ENCODE peak calls at places on chromosomes 11 and 22, in five cellular contexts. One of them, this sample, is unnamed.

GRCh38 chr11:84648413-84648812 is 978.7 kb downstream of the DLG2 start:
- DNase-seq in HCT116: no peak
- DNase-seq in GM23248: no peak
- DNase-seq in astrocyte: no peak
- DNase-seq in MM.1S: no peak
- DNase-seq in this sample: no peak

GRCh38 chr22:40766956-40767355 is 52.2 kb downstream of the SLC25A17 start:
- DNase-seq in HCT116: no peak
- DNase-seq in GM23248: no peak
- DNase-seq in astrocyte: no peak
- DNase-seq in MM.1S: no peak
- DNase-seq in this sample: no peak

GRCh38 chr22:22955866-22956535 is 68.4 kb downstream of the IGLL5 start:
- DNase-seq in HCT116: peak; percentile 52
- DNase-seq in GM23248: peak; percentile 82
- DNase-seq in astrocyte: peak; percentile 35
- DNase-seq in MM.1S: peak; percentile 83
- DNase-seq in this sample: peak; percentile 87

GRCh38 chr22:35113341-35113740 is 47.4 kb downstream of the ISX start:
- DNase-seq in HCT116: no peak
- DNase-seq in GM23248: no peak
- DNase-seq in astrocyte: no peak
- DNase-seq in MM.1S: no peak
- DNase-seq in this sample: no peak

GRCh38 chr22:23315341-23315917 is 135.1 kb downstream of the BCR start:
- DNase-seq in HCT116: peak; percentile 23
- DNase-seq in GM23248: peak; percentile 64
- DNase-seq in astrocyte: peak; percentile 62
- DNase-seq in MM.1S: peak; percentile 27
- DNase-seq in this sample: peak; percentile 86

GRCh38 chr11:34652191-34652958 is 31.5 kb downstream of the EHF start:
- DNase-seq in HCT116: no peak
- DNase-seq in GM23248: no peak
- DNase-seq in astrocyte: peak; percentile 36
- DNase-seq in MM.1S: no peak
- DNase-seq in this sample: no peak

GRCh38 chr22:21928048-21928447 is 24.6 kb downstream of the PPM1F start:
- DNase-seq in HCT116: no peak
- DNase-seq in GM23248: no peak
- DNase-seq in astrocyte: no peak
- DNase-seq in MM.1S: no peak
- DNase-seq in this sample: no peak

GRCh38 chr11:19458231-19458630 is 217.5 kb upstream of the E2F8 start:
- DNase-seq in HCT116: no peak
- DNase-seq in GM23248: peak; percentile 28
- DNase-seq in astrocyte: no peak
- DNase-seq in MM.1S: no peak
- DNase-seq in this sample: no peak

GRCh38 chr11:100942016-100942415 is 187.6 kb downstream of the PGR start:
- DNase-seq in HCT116: no peak
- DNase-seq in GM23248: peak; percentile 10
- DNase-seq in astrocyte: no peak
- DNase-seq in MM.1S: no peak
- DNase-seq in this sample: no peak

GRCh38 chr11:205221-206001 is 1.8 kb downstream of the BET1L start:
- DNase-seq in HCT116: no peak
- DNase-seq in GM23248: no peak
- DNase-seq in astrocyte: no peak
- DNase-seq in MM.1S: no peak
- DNase-seq in this sample: no peak

GRCh38 chr11:45152740-45153595 is 6.5 kb downstream of the PRDM11 start:
- DNase-seq in HCT116: no peak
- DNase-seq in GM23248: no peak
- DNase-seq in astrocyte: no peak
- DNase-seq in MM.1S: no peak
- DNase-seq in this sample: no peak

GRCh38 chr11:112270551-112271180 is 10.0 kb upstream of the PLET1 start:
- DNase-seq in HCT116: no peak
- DNase-seq in GM23248: no peak
- DNase-seq in astrocyte: no peak
- DNase-seq in MM.1S: no peak
- DNase-seq in this sample: peak; percentile 21

GRCh38 chr22:24186892-24187670 is 5.8 kb downstream of the SUSD2 start:
- DNase-seq in HCT116: no peak
- DNase-seq in GM23248: no peak
- DNase-seq in astrocyte: no peak
- DNase-seq in MM.1S: no peak
- DNase-seq in this sample: no peak

GRCh38 chr22:44363980-44364749 is 51.4 kb upstream of the SHISAL1 start:
- DNase-seq in HCT116: no peak
- DNase-seq in GM23248: peak; percentile 32
- DNase-seq in astrocyte: no peak
- DNase-seq in MM.1S: no peak
- DNase-seq in this sample: no peak

GRCh38 chr11:15867886-15868285 is 488.5 kb downstream of the SOX6 start:
- DNase-seq in HCT116: no peak
- DNase-seq in GM23248: no peak
- DNase-seq in astrocyte: peak; percentile 52
- DNase-seq in MM.1S: no peak
- DNase-seq in this sample: no peak

GRCh38 chr22:38122616-38123015 is 12.1 kb upstream of the BAIAP2L2 start:
- DNase-seq in HCT116: no peak
- DNase-seq in GM23248: no peak
- DNase-seq in astrocyte: no peak
- DNase-seq in MM.1S: no peak
- DNase-seq in this sample: no peak

GRCh38 chr11:9405721-9406120 is 21.3 kb downstream of the IPO7 start:
- DNase-seq in HCT116: no peak
- DNase-seq in GM23248: peak; percentile 50
- DNase-seq in astrocyte: no peak
- DNase-seq in MM.1S: no peak
- DNase-seq in this sample: no peak

GRCh38 chr22:45225732-45226560 is 14.7 kb downstream of the KIAA0930 start:
- DNase-seq in HCT116: no peak
- DNase-seq in GM23248: peak; percentile 72
- DNase-seq in astrocyte: no peak
- DNase-seq in MM.1S: no peak
- DNase-seq in this sample: peak; percentile 43

GRCh38 chr11:20021771-20022362 is 138.4 kb downstream of the DBX1 start:
- DNase-seq in HCT116: no peak
- DNase-seq in GM23248: no peak
- DNase-seq in astrocyte: no peak
- DNase-seq in MM.1S: no peak
- DNase-seq in this sample: no peak

GRCh38 chr11:93392862-93393261 is 62.3 kb downstream of the DEUP1 start:
- DNase-seq in HCT116: no peak
- DNase-seq in GM23248: peak; percentile 13
- DNase-seq in astrocyte: no peak
- DNase-seq in MM.1S: no peak
- DNase-seq in this sample: no peak

GRCh38 chr11:95884364-95884763 is 39.5 kb downstream of the MTMR2 start:
- DNase-seq in HCT116: no peak
- DNase-seq in GM23248: peak; percentile 67
- DNase-seq in astrocyte: peak; percentile 89
- DNase-seq in MM.1S: no peak
- DNase-seq in this sample: no peak

GRCh38 chr11:78319453-78319955 is 98.1 kb downstream of the GAB2 start:
- DNase-seq in HCT116: no peak
- DNase-seq in GM23248: peak; percentile 74
- DNase-seq in astrocyte: no peak
- DNase-seq in MM.1S: no peak
- DNase-seq in this sample: peak; percentile 11

GRCh38 chr11:23555085-23555484 is 694.8 kb upstream of the CCDC179 start:
- DNase-seq in HCT116: no peak
- DNase-seq in GM23248: peak; percentile 65
- DNase-seq in astrocyte: peak; percentile 73
- DNase-seq in MM.1S: no peak
- DNase-seq in this sample: no peak

GRCh38 chr11:76835928-76836612 is 24.6 kb upstream of the ACER3 start:
- DNase-seq in HCT116: no peak
- DNase-seq in GM23248: peak; percentile 85
- DNase-seq in astrocyte: peak; percentile 61
- DNase-seq in MM.1S: no peak
- DNase-seq in this sample: peak; percentile 53

GRCh38 chr22:29427176-29427760 is 11.1 kb upstream of the RFPL1 start:
- DNase-seq in HCT116: no peak
- DNase-seq in GM23248: peak; percentile 42
- DNase-seq in astrocyte: no peak
- DNase-seq in MM.1S: no peak
- DNase-seq in this sample: no peak

GRCh38 chr11:85182437-85183109 is 444.6 kb downstream of the DLG2 start:
- DNase-seq in HCT116: peak; percentile 69
- DNase-seq in GM23248: peak; percentile 57
- DNase-seq in astrocyte: peak; percentile 68
- DNase-seq in MM.1S: peak; percentile 46
- DNase-seq in this sample: peak; percentile 71

GRCh38 chr11:78823588-78823987 is 248.9 kb upstream of the NARS2 start:
- DNase-seq in HCT116: no peak
- DNase-seq in GM23248: no peak
- DNase-seq in astrocyte: no peak
- DNase-seq in MM.1S: no peak
- DNase-seq in this sample: no peak

GRCh38 chr11:2431395-2431794 is 12.9 kb downstream of the TRPM5 start:
- DNase-seq in HCT116: no peak
- DNase-seq in GM23248: no peak
- DNase-seq in astrocyte: no peak
- DNase-seq in MM.1S: no peak
- DNase-seq in this sample: no peak

GRCh38 chr22:39229688-39230260 is 15.0 kb downstream of the PDGFB start:
- DNase-seq in HCT116: no peak
- DNase-seq in GM23248: no peak
- DNase-seq in astrocyte: no peak
- DNase-seq in MM.1S: no peak
- DNase-seq in this sample: no peak

GRCh38 chr11:125871391-125872137 is 15.9 kb upstream of the HYLS1 start:
- DNase-seq in HCT116: peak; percentile 29
- DNase-seq in GM23248: peak; percentile 66
- DNase-seq in astrocyte: no peak
- DNase-seq in MM.1S: peak; percentile 40
- DNase-seq in this sample: peak; percentile 82

GRCh38 chr22:38129856-38130255 is 19.4 kb upstream of the BAIAP2L2 start:
- DNase-seq in HCT116: no peak
- DNase-seq in GM23248: no peak
- DNase-seq in astrocyte: no peak
- DNase-seq in MM.1S: no peak
- DNase-seq in this sample: peak; percentile 6

GRCh38 chr11:45472713-45473317 is 186.7 kb upstream of the SYT13 start:
- DNase-seq in HCT116: no peak
- DNase-seq in GM23248: no peak
- DNase-seq in astrocyte: no peak
- DNase-seq in MM.1S: no peak
- DNase-seq in this sample: no peak

GRCh38 chr11:44030276-44030932 is 17.4 kb upstream of the ACCSL start:
- DNase-seq in HCT116: no peak
- DNase-seq in GM23248: peak; percentile 85
- DNase-seq in astrocyte: peak; percentile 89
- DNase-seq in MM.1S: no peak
- DNase-seq in this sample: peak; percentile 75

GRCh38 chr11:61684870-61685610 is 4.8 kb downstream of the DAGLA start:
- DNase-seq in HCT116: no peak
- DNase-seq in GM23248: no peak
- DNase-seq in astrocyte: peak; percentile 67
- DNase-seq in MM.1S: no peak
- DNase-seq in this sample: no peak

GRCh38 chr11:61680622-61681191 is 516 bp downstream of the DAGLA start:
- DNase-seq in HCT116: no peak
- DNase-seq in GM23248: no peak
- DNase-seq in astrocyte: no peak
- DNase-seq in MM.1S: no peak
- DNase-seq in this sample: no peak

GRCh38 chr11:61682093-61682732 is 2.0 kb downstream of the DAGLA start:
- DNase-seq in HCT116: no peak
- DNase-seq in GM23248: no peak
- DNase-seq in astrocyte: no peak
- DNase-seq in MM.1S: no peak
- DNase-seq in this sample: peak; percentile 90

GRCh38 chr11:61683961-61684869 is 4.0 kb downstream of the DAGLA start:
- DNase-seq in HCT116: no peak
- DNase-seq in GM23248: no peak
- DNase-seq in astrocyte: peak; percentile 72
- DNase-seq in MM.1S: no peak
- DNase-seq in this sample: no peak

DNA sequence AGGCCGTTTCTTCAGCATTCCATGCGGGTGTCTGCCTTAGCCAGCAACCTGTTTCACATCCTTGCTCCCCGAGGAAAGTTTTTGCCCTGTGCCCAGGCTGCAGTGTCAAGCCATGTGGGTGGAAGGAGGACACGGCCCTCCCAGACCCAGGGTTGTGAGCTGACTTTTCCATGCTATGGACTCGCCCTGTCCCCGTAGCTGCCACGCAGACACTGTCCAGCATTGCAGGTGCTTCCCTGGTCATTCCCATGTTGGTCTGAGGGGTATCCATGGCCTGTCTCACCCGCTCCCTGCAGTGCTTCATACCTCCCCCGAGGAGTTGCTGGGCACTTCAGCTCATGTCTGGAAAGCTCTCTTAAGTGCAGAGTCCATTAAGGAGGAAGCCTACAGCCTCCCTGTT is 2.9 kb downstream of the DAGLA start:
- DNase-seq in HCT116: no peak
- DNase-seq in GM23248: no peak
- DNase-seq in astrocyte: no peak
- DNase-seq in MM.1S: no peak
- DNase-seq in this sample: no peak
- TF ChIP-seq EZH2 in HCT116: no peak
- TF ChIP-seq EZH2 in GM23248: no peak
- TF ChIP-seq EZH2 in astrocyte: no peak
- TF ChIP-seq EZH2 in MM.1S: no peak
- TF ChIP-seq EZH2 in this sample: no peak

GRCh38 chr11:66843776-66844495 is 695 bp downstream of the RCE1 start:
- DNase-seq in HCT116: no peak
- DNase-seq in GM23248: peak; percentile 43
- DNase-seq in astrocyte: no peak
- DNase-seq in MM.1S: no peak
- DNase-seq in this sample: no peak
- H2AFZ ChIP-seq in HCT116: no peak overlapping the region
- H2AFZ ChIP-seq in GM23248: peak overlapping the region; percentile 77
- H2AFZ ChIP-seq in astrocyte: peak overlapping the region; percentile 94
- H2AFZ ChIP-seq in MM.1S: peak overlapping the region; percentile 95
- H2AFZ ChIP-seq in this sample: peak overlapping the region; percentile 88

DNA sequence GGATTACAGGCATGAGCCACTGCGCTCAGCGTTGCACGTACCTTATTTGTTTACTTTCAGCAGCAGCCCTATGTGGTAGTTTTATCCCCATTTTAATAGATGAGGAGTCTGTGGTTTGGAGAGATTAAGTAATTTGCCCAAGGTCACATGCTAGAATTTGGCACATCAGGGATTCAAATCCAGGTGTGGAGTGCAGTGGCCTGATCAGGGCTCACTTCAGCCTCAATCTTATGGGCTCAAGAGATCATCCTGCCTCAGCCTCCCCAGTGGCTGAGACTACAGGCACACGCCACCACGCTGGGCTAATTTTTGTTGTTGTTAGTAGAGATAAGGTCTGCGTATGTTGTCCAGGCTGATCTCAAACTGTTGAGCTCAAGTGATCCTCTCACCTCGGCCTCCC is 18.5 kb upstream of the SPTBN2 start:
- DNase-seq in HCT116: no peak
- DNase-seq in GM23248: no peak
- DNase-seq in astrocyte: no peak
- DNase-seq in MM.1S: no peak
- DNase-seq in this sample: no peak
- TF ChIP-seq EZH2 in HCT116: no peak
- TF ChIP-seq EZH2 in GM23248: no peak
- TF ChIP-seq EZH2 in astrocyte: no peak
- TF ChIP-seq EZH2 in MM.1S: no peak
- TF ChIP-seq EZH2 in this sample: no peak

GRCh38 chr22:48658246-48658645 is 1169.4 kb downstream of the BRD1 start:
- DNase-seq in HCT116: no peak
- DNase-seq in GM23248: no peak
- DNase-seq in astrocyte: no peak
- DNase-seq in MM.1S: no peak
- DNase-seq in this sample: no peak
- H2AFZ ChIP-seq in HCT116: no peak overlapping the region
- H2AFZ ChIP-seq in GM23248: no peak overlapping the region
- H2AFZ ChIP-seq in astrocyte: no peak overlapping the region
- H2AFZ ChIP-seq in MM.1S: no peak overlapping the region
- H2AFZ ChIP-seq in this sample: no peak overlapping the region

This sample was measured in hepatocyte.